ENCODE peak calls at places on chromosomes 2 and 18, in five cellular contexts. One of them, this sample, is unnamed.

GRCh38 chr2:231554748-231555545 is 24.7 kb upstream of the NMUR1 start:
- DNase-seq in LoVo: no peak
- DNase-seq in RPMI7951: peak; percentile 87
- DNase-seq in kidney tubule cell: no peak
- DNase-seq in cardiac fibroblast: peak; percentile 92
- DNase-seq in this sample: no peak

GRCh38 chr2:39542523-39542922 is 105.4 kb upstream of the MAP4K3 start:
- DNase-seq in LoVo: no peak
- DNase-seq in RPMI7951: peak; percentile 57
- DNase-seq in kidney tubule cell: no peak
- DNase-seq in cardiac fibroblast: no peak
- DNase-seq in this sample: no peak

GRCh38 chr2:60118061-60118460 is 435.4 kb downstream of the BCL11A start:
- DNase-seq in LoVo: no peak
- DNase-seq in RPMI7951: no peak
- DNase-seq in kidney tubule cell: peak; percentile 3
- DNase-seq in cardiac fibroblast: no peak
- DNase-seq in this sample: no peak

GRCh38 chr2:155109527-155109926 is 411.0 kb downstream of the KCNJ3 start:
- DNase-seq in LoVo: no peak
- DNase-seq in RPMI7951: no peak
- DNase-seq in kidney tubule cell: no peak
- DNase-seq in cardiac fibroblast: no peak
- DNase-seq in this sample: no peak

GRCh38 chr2:95695613-95696012 is 103.8 kb downstream of the TRIM43 start:
- DNase-seq in LoVo: no peak
- DNase-seq in RPMI7951: no peak
- DNase-seq in kidney tubule cell: no peak
- DNase-seq in cardiac fibroblast: peak; percentile 26
- DNase-seq in this sample: no peak

GRCh38 chr2:227285741-227286140 is 39.3 kb upstream of the MFF start:
- DNase-seq in LoVo: no peak
- DNase-seq in RPMI7951: no peak
- DNase-seq in kidney tubule cell: no peak
- DNase-seq in cardiac fibroblast: no peak
- DNase-seq in this sample: no peak

GRCh38 chr18:79588636-79589481 is 90.7 kb upstream of the CTDP1 start:
- DNase-seq in LoVo: no peak
- DNase-seq in RPMI7951: peak; percentile 51
- DNase-seq in kidney tubule cell: no peak
- DNase-seq in cardiac fibroblast: peak; percentile 97
- DNase-seq in this sample: no peak

GRCh38 chr2:189540551-189540950 is 40.0 kb downstream of the SLC40A1 start:
- DNase-seq in LoVo: no peak
- DNase-seq in RPMI7951: no peak
- DNase-seq in kidney tubule cell: no peak
- DNase-seq in cardiac fibroblast: no peak
- DNase-seq in this sample: no peak

GRCh38 chr2:10764101-10764785 is 42.8 kb downstream of the ATP6V1C2 start:
- DNase-seq in LoVo: no peak
- DNase-seq in RPMI7951: no peak
- DNase-seq in kidney tubule cell: no peak
- DNase-seq in cardiac fibroblast: no peak
- DNase-seq in this sample: no peak

GRCh38 chr2:10258726-10259125 is 44.0 kb upstream of the HPCAL1 start:
- DNase-seq in LoVo: no peak
- DNase-seq in RPMI7951: no peak
- DNase-seq in kidney tubule cell: no peak
- DNase-seq in cardiac fibroblast: no peak
- DNase-seq in this sample: no peak

This sample was measured in H9.